ENCODE peak calls at places on chromosomes 3 and 15, in seven cellular contexts. S is GM12892, L is GM12878, F is SK-N-SH, Z is HepG2, R is H1, V is GM12891. U is an unnamed sample.
A peak's percentile ranks its signal among the peaks of the same experiment; 100 is the strongest.

GRCh38 chr3:30539214-30539613 is 67.2 kb upstream of the TGFBR2 start:
- DNase-seq in Z (no peak), S (no peak), R (no peak), L (no peak), F (no peak), V (no peak), U (no peak)

GRCh38 chr3:11560746-11561145 is 83.0 kb downstream of the VGLL4 start:
- DNase-seq in F (no peak), V (no peak), L (no peak), Z (no peak), S (no peak), R (no peak), U (no peak)

GRCh38 chr15:42159381-42160015 is 3.1 kb upstream of the PLA2G4F start:
- DNase-seq in S (no peak), R (no peak), V (no peak), Z (no peak), F (no peak), L (no peak), U (no peak)

GRCh38 chr3:196012941-196013471 is 68.9 kb downstream of the TFRC start:
- DNase-seq in L (no peak), Z (no peak), R (no peak), F (no peak), V (no peak), S (no peak), U (peak; percentile 11)

GRCh38 chr15:50183112-50183794 is 1.3 kb downstream of the SLC27A2 start:
- DNase-seq in V (peak; percentile 35), Z (no peak), R (no peak), L (no peak), S (peak; percentile 20), F (no peak), U (peak; percentile 39)

GRCh38 chr15:57432141-57432701 is 55.9 kb downstream of the CGNL1 start:
- DNase-seq in L (no peak), Z (no peak), R (peak; percentile 61), V (no peak), F (no peak), S (no peak), U (no peak)

GRCh38 chr3:137105277-137105977 is 147.6 kb downstream of the IL20RB start:
- DNase-seq in L (peak; percentile 19), R (no peak), F (peak; percentile 35), Z (peak; percentile 41), V (no peak), S (no peak), U (peak; percentile 18)

GRCh38 chr15:98536976-98537375 is 111.4 kb upstream of the IGF1R start:
- DNase-seq in F (no peak), V (no peak), L (no peak), S (no peak), R (no peak), Z (no peak), U (no peak)

GRCh38 chr3:170608475-170608874 is 22.6 kb upstream of the SLC7A14 start:
- DNase-seq in Z (no peak), R (no peak), F (no peak), S (no peak), L (no peak), V (no peak), U (no peak)

GRCh38 chr3:11136116-11136515 is 18.2 kb upstream of the HRH1 start:
- DNase-seq in L (no peak), S (no peak), F (no peak), V (no peak), R (no peak), Z (no peak), U (no peak)

GRCh38 chr15:39438260-39438659 is 142.6 kb upstream of the THBS1 start:
- DNase-seq in L (no peak), S (no peak), V (no peak), Z (no peak), R (no peak), F (no peak), U (no peak)

GRCh38 chr3:62556121-62556520 is 182.8 kb upstream of the FEZF2 start:
- DNase-seq in L (no peak), S (no peak), V (no peak), F (no peak), R (peak; percentile 52), Z (no peak), U (no peak)

GRCh38 chr15:90044916-90045371 is 43.8 kb downstream of the ZNF710 start:
- DNase-seq in S (no peak), R (no peak), L (no peak), F (no peak), Z (no peak), V (no peak), U (no peak)

GRCh38 chr3:74423867-74424266 is 190.6 kb downstream of the CNTN3 start:
- DNase-seq in V (no peak), S (no peak), F (no peak), L (no peak), R (no peak), Z (no peak), U (no peak)

GRCh38 chr3:53046171-53047170 is 598 bp upstream of the SFMBT1 start:
- DNase-seq in Z (no peak), F (peak; percentile 87), V (peak; percentile 46), S (peak; percentile 50), R (peak; percentile 86), L (no peak), U (no peak)

GRCh38 chr3:186724911-186725310 is 7.8 kb downstream of the KNG1 start:
- DNase-seq in R (no peak), Z (no peak), F (no peak), V (no peak), L (no peak), S (no peak), U (no peak)

GRCh38 chr3:14788644-14789043 is 30.1 kb upstream of the FGD5 start:
- DNase-seq in L (no peak), Z (no peak), R (no peak), F (no peak), S (no peak), V (no peak), U (no peak)

GRCh38 chr3:172808969-172809546 is 58.5 kb downstream of the ECT2 start:
- DNase-seq in R (no peak), Z (peak; percentile 7), F (no peak), L (no peak), V (no peak), S (no peak), U (no peak)

GRCh38 chr3:167032267-167032876 is 347.7 kb downstream of the ZBBX start:
- DNase-seq in Z (peak; percentile 57), L (no peak), V (no peak), F (peak; percentile 9), R (no peak), S (no peak), U (no peak)

DNA sequence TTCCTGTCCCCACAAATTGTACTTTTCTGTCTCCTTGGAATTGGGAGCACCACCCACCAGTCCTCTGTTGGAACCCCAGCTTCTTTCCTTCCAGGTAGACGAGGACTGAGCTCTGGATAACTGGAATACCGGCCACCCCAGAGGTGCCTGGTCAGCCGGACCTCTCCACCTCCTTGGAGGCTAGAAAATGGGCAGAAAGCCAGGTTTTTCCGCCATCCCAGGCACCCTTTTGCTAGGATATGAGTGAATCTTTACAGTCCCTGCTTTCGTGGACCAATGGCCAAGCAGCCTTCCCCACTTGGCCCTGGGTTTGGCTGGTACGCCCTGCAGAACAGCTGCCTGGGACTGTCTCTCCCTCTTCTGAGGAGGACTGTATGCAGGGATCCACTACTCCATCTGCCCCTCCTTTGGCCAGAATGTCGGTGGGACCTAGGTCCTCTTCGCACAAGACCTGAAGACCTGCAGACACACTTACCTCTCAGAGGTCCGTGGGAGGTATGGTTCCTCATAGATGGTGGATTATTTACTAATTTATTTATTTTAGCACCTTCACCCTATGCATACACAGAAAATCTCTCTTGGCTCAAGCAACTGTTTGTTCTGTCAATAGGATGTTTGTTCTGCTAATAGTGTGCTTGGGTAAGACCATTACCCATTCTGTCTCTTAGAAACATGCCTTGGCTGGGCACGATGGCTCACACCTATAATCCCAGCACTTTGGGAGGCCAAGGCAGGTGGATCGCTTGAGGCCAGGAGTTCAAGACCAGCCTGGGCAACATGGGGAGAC is 8.6 kb upstream of the CHAC1 start:
- DNase-seq in R (no peak), Z (no peak), V (no peak), F (no peak), S (no peak), L (no peak), U (no peak)
- TF ChIP-seq TAF1 in R (no peak), Z (no peak), V (no peak), F (no peak), S (no peak), L (no peak), U (no peak)

DNA sequence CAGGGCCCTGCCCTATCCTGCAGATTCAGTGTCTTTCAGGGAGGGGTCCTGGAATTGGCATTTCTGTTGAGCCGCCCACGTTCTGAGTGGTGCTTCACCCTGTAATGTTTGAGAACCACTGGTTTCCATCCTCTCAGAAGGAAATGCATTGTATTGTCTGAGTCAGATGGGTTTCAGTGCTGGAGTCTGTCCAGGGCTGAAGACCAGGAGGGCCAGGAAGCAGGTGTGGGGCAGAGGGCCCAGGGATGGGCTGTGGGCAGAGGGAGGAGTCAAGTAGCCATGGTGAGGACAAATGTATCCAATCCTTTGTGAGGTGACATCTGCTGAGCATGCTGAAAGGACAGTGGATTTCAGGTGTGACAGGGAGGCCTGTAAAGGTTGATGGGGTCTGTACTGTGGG is 123.8 kb downstream of the SV2B start:
- DNase-seq in F (no peak), L (no peak), S (no peak), V (no peak), R (no peak), Z (no peak), U (no peak)
- TF ChIP-seq TAF1 in F (no peak), L (no peak), S (no peak), V (no peak), R (no peak), Z (no peak), U (no peak)

DNA sequence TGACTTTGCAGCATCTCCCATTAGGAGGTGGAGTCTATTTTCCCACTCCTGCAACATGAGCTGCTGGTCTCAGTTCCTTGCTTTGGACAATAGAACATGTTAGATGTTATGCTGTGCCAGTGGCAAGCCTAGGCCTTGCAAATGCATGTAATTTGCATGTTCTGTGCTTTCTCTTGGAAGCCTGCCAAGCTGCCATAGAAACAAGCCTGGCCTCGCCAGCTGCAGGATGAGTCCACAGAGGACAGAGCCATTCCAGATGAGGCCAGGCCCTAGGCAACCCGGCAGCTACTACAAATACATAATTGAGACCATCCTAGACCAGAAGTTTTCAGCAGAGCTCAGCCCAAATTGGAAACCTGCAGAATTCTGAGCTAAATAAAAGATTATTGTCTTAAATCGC is 39.6 kb downstream of the TRIM69 start:
- DNase-seq in Z (no peak), F (peak; percentile 71), S (no peak), L (no peak), V (no peak), R (no peak), U (no peak)
- TF ChIP-seq TAF1 in Z (no peak), F (no peak), S (no peak), L (no peak), V (no peak), R (no peak), U (no peak)

DNA sequence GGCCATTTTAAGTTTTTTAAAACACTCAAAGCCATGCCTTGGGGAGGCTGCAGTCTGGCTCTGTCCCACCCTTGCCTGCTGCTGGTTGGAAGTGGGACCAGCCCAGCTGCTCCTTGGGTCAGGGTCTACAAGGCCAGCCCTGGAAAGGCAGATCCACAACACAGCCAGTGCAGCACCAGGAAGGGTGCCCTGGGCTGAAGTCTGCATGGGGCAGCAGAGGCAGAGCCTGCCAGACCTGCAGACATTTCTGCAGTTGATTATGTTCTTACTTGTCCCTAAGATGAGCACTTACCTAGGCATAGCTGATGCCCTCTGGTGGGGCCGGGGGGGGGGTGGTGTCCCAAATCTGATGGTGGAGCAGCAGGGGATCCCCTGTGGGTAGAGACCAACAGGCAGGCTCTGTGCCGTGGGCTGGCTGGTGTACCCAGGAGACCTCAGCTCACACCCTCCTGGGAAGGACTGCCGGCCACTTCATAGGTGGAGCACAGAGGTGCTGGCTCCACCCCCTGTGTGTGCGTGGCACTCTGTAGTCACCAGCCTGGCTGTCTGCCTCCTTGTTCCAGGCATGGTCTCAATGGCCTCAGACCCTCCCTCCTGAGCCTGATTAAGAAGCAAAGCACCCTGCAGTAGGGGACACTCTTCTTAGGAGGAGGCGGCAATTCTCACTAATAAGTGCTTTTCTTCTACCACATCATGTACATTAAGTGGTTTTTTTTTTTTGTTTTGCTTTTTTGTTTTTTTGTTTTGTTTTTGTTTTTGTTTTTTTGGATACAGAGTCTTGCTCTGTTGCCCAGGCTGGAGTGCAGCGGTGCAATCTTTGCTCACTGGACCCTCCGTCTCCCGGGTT is 97.4 kb upstream of the KLF13 start:
- DNase-seq in V (peak; percentile 55), L (peak; percentile 91), F (no peak), R (no peak), Z (peak; percentile 58), S (peak; percentile 64), U (no peak)
- TF ChIP-seq TAF1 in V (no peak), L (peak; percentile 54), F (no peak), R (no peak), Z (peak; percentile 43), S (no peak), U (no peak)